ENCODE peak calls at places on chromosomes 13 and 19, in six cellular contexts. A is Caco-2, Q is mammary epithelial cell, V is hepatocyte, D is astrocyte, U is psoas muscle. T is an unnamed sample. For H3K4me1, the result is how much of the 10 kb centered on the place peaks cover.

GRCh38 chr19:4830768-4831265 is 695 bp downstream of the TICAM1 start:
- DNase-seq in D (no peak), A (no peak), V (no peak), U (no peak), Q (no peak), T (peak)

GRCh38 chr13:110554946-110555345 is 6.6 kb downstream of the RAB20 start:
- DNase-seq in Q (no peak), D (no peak), A (no peak), V (no peak), U (no peak), T (no peak)

GRCh38 chr19:10254244-10254643 is 2.2 kb downstream of the MRPL4 start:
- DNase-seq in V (no peak), D (no peak), U (no peak), A (no peak), Q (no peak), T (no peak)

GRCh38 chr13:101917833-101918755 is 465.6 kb downstream of the ITGBL1 start:
- DNase-seq in D (no peak), Q (no peak), V (no peak), U (no peak), A (no peak), T (no peak)

GRCh38 chr19:8151499-8152035 is 2.2 kb upstream of the FBN3 start:
- DNase-seq in D (no peak), A (no peak), Q (no peak), V (no peak), U (no peak), T (no peak)

GRCh38 chr13:19781526-19781925 is 1.2 kb downstream of the PSPC1 start:
- DNase-seq in Q (no peak), V (no peak), U (no peak), D (no peak), A (no peak), T (no peak)

GRCh38 chr19:30681162-30681996 is 309.2 kb downstream of the ZNF536 start:
- DNase-seq in V (no peak), A (no peak), U (no peak), Q (no peak), D (no peak), T (no peak)

GRCh38 chr13:99260216-99260615 is 2.0 kb upstream of the GPR18 start:
- DNase-seq in D (peak), V (no peak), U (no peak), A (no peak), Q (no peak), T (no peak)

GRCh38 chr13:65966991-65967451 is 1263.1 kb downstream of the PCDH9 start:
- DNase-seq in U (no peak), V (peak), A (peak), Q (peak), D (peak), T (no peak)

GRCh38 chr13:64900039-64900438 is 2330.1 kb downstream of the PCDH9 start:
- DNase-seq in V (no peak), D (no peak), Q (no peak), U (no peak), A (no peak), T (no peak)

GRCh38 chr19:30355586-30355985 is 16.6 kb upstream of the ZNF536 start:
- DNase-seq in D (no peak), A (no peak), Q (no peak), V (no peak), U (no peak), T (no peak)

GRCh38 chr19:10510301-10510802 is 6.9 kb downstream of the S1PR5 start:
- DNase-seq in D (no peak), Q (peak), A (peak), U (no peak), V (peak), T (no peak)

DNA sequence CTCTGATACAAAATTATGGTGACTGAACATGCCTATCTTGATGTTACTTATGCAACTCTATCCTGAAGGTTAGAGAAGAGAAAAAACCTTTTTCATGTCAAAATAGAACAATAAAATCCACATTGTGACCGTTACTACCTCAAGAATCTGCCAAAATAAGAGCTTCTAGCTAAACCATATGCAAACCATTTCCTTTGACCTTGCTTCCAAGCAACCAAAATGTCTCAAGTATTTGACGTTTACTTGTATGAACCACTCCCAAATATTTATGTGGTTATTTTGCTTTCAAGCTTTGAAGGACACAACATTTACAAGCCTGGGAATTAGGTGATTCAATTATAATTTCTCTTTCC is 13.9 kb downstream of the FOXO1 start:
- DNase-seq in U (no peak), D (no peak), Q (no peak), V (no peak), A (no peak), T (no peak)
- H3K4me1 ChIP-seq in U (half or more), D (under half), Q (under half), V (under half), A (under half), T (under half)

DNA sequence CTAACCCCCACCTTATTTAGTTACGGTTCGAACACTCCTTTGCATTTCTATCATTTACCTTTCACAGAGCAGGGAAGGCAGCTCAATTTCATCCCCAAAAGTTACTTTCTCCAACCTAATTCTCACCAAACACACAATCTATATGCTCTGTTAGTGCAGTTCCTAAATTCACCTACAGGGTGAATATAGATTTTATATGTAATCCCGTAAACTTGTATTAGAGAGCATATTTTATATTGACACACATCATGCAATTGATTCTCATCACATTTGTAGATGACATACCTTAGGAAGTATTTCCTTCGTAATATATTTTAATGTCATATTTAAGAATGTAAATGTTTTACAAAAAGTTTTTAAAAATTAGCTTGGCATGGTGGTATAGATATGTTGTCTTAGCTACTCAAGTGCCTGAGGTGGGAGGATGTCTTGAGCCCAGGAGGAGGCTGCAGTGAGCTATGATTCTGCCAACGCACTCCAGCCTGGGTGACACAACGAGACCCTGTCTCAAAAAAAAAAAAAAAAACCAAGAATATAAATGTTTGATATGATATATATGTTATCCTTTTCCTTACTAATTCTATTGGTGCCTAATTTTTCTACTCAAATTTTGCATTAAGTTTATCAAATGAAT is 57.3 kb upstream of the TNFRSF19 start:
- DNase-seq in V (no peak), A (no peak), D (no peak), Q (no peak), U (no peak), T (no peak)
- TF ChIP-seq CTCF in V (no peak), A (peak), D (peak), Q (no peak), U (no peak), T (no peak)

DNA sequence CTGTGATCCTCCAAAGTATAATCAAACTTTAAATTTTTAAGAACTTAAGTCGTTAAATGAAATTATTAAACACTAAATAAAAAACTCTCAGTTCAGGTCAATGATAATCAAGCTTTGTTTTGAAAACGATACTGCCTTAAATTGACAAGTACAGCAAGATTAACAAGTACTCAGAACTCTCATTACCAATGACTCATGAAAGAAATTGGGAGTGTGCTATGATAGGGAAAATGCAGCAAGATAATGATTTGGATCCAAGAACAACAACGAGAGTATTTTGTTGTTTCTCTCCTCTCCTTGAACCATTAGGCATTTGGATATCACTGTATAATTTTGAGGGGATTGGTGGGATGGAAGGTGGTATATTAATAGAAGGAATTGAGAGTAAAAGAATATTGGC is 10.2 kb downstream of the N4BP2L2 start:
- DNase-seq in V (no peak), D (peak), Q (peak), A (no peak), U (no peak), T (no peak)
- H3K4me1 ChIP-seq in V (under half), D (under half), Q (under half), A (under half), U (half or more), T (under half)

DNA sequence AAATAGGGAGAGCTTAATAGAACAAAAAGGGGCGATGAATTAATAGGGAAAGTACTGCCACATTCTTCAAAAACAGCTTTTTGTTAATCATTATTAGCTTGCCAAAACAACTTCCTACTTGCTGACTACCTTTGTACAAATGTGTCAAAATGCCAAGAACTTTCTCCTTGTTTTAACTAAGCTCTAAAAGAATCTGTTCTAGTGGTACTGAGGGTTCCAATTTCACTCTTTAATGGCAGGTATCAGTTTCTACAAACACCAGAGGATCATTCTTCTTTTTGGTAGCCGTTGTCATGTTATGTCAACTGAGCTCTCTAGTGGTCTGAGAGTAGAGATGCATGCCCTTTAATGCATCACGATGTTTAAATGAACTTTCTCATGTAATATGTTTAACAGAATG is 29.4 kb upstream of the FBXL3 start:
- DNase-seq in U (no peak), V (no peak), Q (no peak), D (no peak), A (no peak), T (no peak)
- TF ChIP-seq CTCF in U (no peak), V (no peak), Q (no peak), D (no peak), A (no peak), T (no peak)

DNA sequence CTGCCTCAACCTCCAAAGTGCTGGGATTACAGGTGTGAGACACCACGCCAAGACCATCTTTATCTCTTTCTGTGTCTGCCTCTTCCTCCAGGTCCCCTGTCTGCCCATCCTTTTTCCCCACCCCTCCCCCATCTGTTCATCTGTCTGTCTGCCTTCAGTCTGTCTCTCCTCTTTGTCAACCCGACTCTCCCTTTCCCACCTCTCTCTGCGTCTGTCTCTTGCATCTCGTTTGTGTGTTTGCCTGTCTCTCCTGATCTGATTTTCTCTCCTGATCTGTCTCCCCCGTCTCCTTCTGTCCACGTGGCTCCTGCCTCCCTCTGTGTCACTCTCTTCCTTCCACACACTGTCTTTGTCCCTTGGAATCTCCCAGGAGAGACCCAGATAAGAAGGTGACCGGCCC is 10.0 kb downstream of the VASP start:
- DNase-seq in D (no peak), A (no peak), Q (no peak), V (no peak), U (no peak), T (no peak)
- H3K4me1 ChIP-seq in D (under half), A (under half), Q (under half), V (under half), U (under half), T (under half)

GRCh38 chr19:6393982-6394412 is 1.0 kb upstream of the GTF2F1 start:
- DNase-seq in Q (no peak), V (no peak), D (no peak), A (no peak), U (no peak), T (no peak)
- TF ChIP-seq CTCF in Q (no peak), V (no peak), D (no peak), A (no peak), U (no peak), T (no peak)

GRCh38 chr13:76723551-76724232 is 162.5 kb downstream of the KCTD12 start:
- DNase-seq in V (peak), U (peak), Q (peak), A (no peak), D (peak), T (no peak)
- H3K4me1 ChIP-seq in V (under half), U (under half), Q (under half), A (under half), D (under half), T (under half)

GRCh38 chr13:36454121-36454520 is 21.8 kb downstream of the CCNA1 start:
- DNase-seq in U (no peak), Q (peak), V (no peak), A (no peak), D (no peak), T (no peak)

GRCh38 chr13:36454962-36455361 is 22.7 kb downstream of the CCNA1 start:
- DNase-seq in Q (no peak), D (no peak), V (no peak), A (no peak), U (no peak), T (no peak)

GRCh38 chr13:36450534-36450933 is 18.2 kb downstream of the CCNA1 start:
- DNase-seq in D (no peak), A (no peak), V (no peak), U (no peak), Q (no peak), T (no peak)

GRCh38 chr13:36456577-36456976 is 24.3 kb downstream of the CCNA1 start:
- DNase-seq in U (no peak), D (no peak), A (no peak), Q (no peak), V (no peak), T (no peak)

DNA sequence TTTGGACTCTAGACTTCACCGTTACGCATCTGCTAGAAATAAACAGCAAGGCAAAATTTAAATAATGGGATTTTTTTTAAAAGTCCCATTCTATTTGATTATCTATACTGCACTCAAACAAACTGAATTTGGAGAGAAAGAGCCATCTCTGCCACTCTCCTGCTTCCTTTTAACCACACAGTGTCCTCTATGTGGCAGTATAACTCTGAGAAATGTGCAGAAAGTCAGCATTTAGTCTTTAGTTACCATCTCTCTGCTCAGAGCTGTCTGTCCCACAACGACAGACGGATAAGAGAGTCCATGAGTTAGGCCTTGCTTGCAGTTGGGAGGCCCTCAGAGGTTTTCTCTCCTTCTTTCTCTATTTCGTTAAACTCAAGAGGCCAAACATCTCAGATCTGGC is 21.2 kb downstream of the CCNA1 start:
- DNase-seq in A (peak), U (no peak), D (no peak), V (peak), Q (no peak), T (no peak)
- TF ChIP-seq CTCF in A (no peak), U (peak), D (peak), V (peak), Q (peak), T (no peak)

GRCh38 chr13:35763060-35763804 is 286.7 kb upstream of the MAB21L1 start:
- DNase-seq in A (no peak), U (no peak), Q (no peak), V (no peak), D (no peak), T (no peak)
- H3K4me1 ChIP-seq in A (under half), U (under half), Q (under half), V (under half), D (under half), T (under half)

DNA sequence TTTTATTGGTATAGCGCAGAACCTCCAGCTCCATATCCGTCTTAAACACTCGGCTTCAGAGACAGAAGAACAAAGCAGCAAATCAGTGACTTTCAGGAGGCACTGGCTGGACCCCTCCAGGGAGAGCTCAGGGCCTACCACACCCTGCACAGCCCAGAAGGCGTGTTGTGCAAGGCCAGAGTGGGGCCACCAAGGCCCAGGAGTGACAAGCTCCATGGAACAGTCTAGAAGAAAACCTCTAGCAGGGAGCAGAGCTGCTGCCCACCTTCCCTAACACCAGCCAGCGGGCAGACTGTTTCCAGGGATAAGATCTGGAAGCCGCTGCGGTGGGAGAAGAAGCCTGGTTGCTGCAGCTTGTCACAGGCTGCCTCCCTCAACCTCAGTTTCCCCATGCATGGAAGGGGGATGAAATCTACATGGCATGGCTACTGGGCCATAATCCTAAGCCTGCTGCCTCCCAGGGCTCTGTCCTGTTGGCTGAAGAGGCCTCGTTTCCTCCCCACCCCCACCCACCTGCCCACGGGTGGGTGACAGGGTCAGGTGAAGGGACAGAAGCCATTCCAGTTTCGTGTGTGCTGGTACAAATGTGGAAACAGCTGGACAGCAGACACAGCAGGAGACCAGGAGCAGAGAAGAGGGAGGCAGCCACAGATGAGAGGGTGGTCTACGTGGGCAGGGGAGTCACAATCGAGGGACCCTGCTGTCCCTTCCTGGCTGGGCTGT is 57.4 kb downstream of the PEPD start:
- DNase-seq in Q (no peak), D (no peak), A (no peak), U (no peak), V (no peak), T (no peak)
- TF ChIP-seq CTCF in Q (no peak), D (no peak), A (no peak), U (no peak), V (no peak), T (no peak)